ENCODE peak calls at places on chromosomes 4 and X, in four cellular contexts. P is lung, M is fibroblast of the aortic adventitia, W is A549. D is an unnamed sample.

GRCh38 chr4:26150948-26151347 is 169.9 kb upstream of the RBPJ start:
- DNase-seq in M (peak; percentile 60), P (no peak), W (no peak), D (no peak)

GRCh38 chr4:17103231-17103630 is 204.8 kb upstream of the LDB2 start:
- DNase-seq in W (no peak), M (peak; percentile 84), P (no peak), D (peak; percentile 62)

GRCh38 chr4:17535906-17536305 is 20.9 kb downstream of the CLRN2 start:
- DNase-seq in M (peak; percentile 10), W (no peak), P (no peak), D (no peak)

GRCh38 chr4:80062527-80062926 is 10.5 kb downstream of the ANTXR2 start:
- DNase-seq in M (no peak), W (no peak), P (no peak), D (no peak)

GRCh38 chr4:2938906-2939305 is 24.3 kb downstream of the NOP14 start:
- DNase-seq in P (peak; percentile 22), M (no peak), W (no peak), D (no peak)

GRCh38 chrX:63930140-63930539 is 145.1 kb upstream of the ARHGEF9 start:
- DNase-seq in W (no peak), P (no peak), M (no peak), D (no peak)

GRCh38 chrX:41895826-41896225 is 27.5 kb downstream of the CASK start:
- DNase-seq in M (no peak), W (no peak), P (no peak), D (no peak)

GRCh38 chr4:145902522-145902921 is 36.1 kb downstream of the ZNF827 start:
- DNase-seq in M (no peak), W (no peak), P (no peak), D (no peak)

GRCh38 chr4:54767376-54767775 is 109.6 kb downstream of the KIT start:
- DNase-seq in M (no peak), P (no peak), W (no peak), D (no peak)

GRCh38 chr4:24321637-24322036 is 262.7 kb downstream of the DHX15 start:
- DNase-seq in P (no peak), W (no peak), M (no peak), D (no peak)

GRCh38 chrX:129665916-129666644 is 11.3 kb upstream of the APLN start:
- DNase-seq in P (no peak), M (peak; percentile 86), W (peak; percentile 66), D (peak; percentile 23)

GRCh38 chrX:71285929-71286328 is 2.5 kb downstream of the NONO start:
- DNase-seq in W (no peak), M (no peak), P (no peak), D (no peak)

GRCh38 chr4:186932196-186932595 is 208.5 kb upstream of the FAT1 start:
- DNase-seq in W (no peak), M (no peak), P (no peak), D (no peak)

GRCh38 chr4:1011022-1011694 is at the start of gene FGFRL1:
- DNase-seq in M (peak; percentile 77), P (peak; percentile 93), W (peak; percentile 69), D (peak; percentile 31)

GRCh38 chr4:26748805-26749204 is 111.8 kb upstream of the STIM2 start:
- DNase-seq in P (no peak), M (no peak), W (no peak), D (no peak)

GRCh38 chrX:15500497-15500966 is at the start of gene BMX:
- DNase-seq in M (peak; percentile 19), W (no peak), P (no peak), D (no peak)

GRCh38 chr4:156686120-156686519 is 285.5 kb downstream of the PDGFC start:
- DNase-seq in M (peak; percentile 95), W (no peak), P (no peak), D (peak; percentile 99)

GRCh38 chrX:96611619-96612362 is 72.9 kb upstream of the DIAPH2 start:
- DNase-seq in W (no peak), M (peak; percentile 57), P (no peak), D (peak; percentile 13)

GRCh38 chrX:119753639-119754257 is 4.6 kb upstream of the SOWAHD start:
- DNase-seq in M (peak; percentile 47), W (no peak), P (no peak), D (no peak)

GRCh38 chr4:76485450-76485849 is 50.4 kb downstream of the SHROOM3 start:
- DNase-seq in W (no peak), P (no peak), M (no peak), D (no peak)

GRCh38 chr4:74004668-74005067 is 6.2 kb upstream of the CXCL5 start:
- DNase-seq in M (no peak), W (no peak), P (no peak), D (no peak)

GRCh38 chrX:53595266-53595810 is 91.2 kb downstream of the HUWE1 start:
- DNase-seq in W (no peak), M (no peak), P (no peak), D (no peak)

GRCh38 chr4:41611881-41612871 is 74.2 kb downstream of the LIMCH1 start:
- DNase-seq in M (peak; percentile 62), W (no peak), P (peak; percentile 37), D (no peak)

GRCh38 chrX:100609591-100609990 is 24.9 kb downstream of the TNMD start:
- DNase-seq in P (no peak), M (no peak), W (no peak), D (no peak)
- TF ChIP-seq CTCF in P (no peak), M (no peak), W (peak; percentile 7), D (peak; percentile 5)

GRCh38 chr4:128347175-128347868 is 59.7 kb upstream of the PGRMC2 start:
- DNase-seq in M (peak; percentile 79), P (no peak), W (no peak), D (no peak)
- H3K4me3 ChIP-seq in M (no peak overlapping the region), P (no peak overlapping the region), W (no peak overlapping the region), D (no peak overlapping the region)

GRCh38 chrX:3651272-3651671 is 62.2 kb downstream of the PRKX start:
- DNase-seq in M (peak; percentile 63), W (no peak), P (no peak), D (no peak)
- TF ChIP-seq CTCF in M (peak; percentile 46), W (peak; percentile 57), P (peak; percentile 29), D (peak; percentile 49)

GRCh38 chr4:61201562-61202099 is 1.5 kb downstream of the ADGRL3 start:
- DNase-seq in P (no peak), M (no peak), W (no peak), D (no peak)
- H3K4me3 ChIP-seq in P (peak overlapping the region; percentile 16), M (no peak overlapping the region), W (peak overlapping the region; percentile 44), D (peak overlapping the region; percentile 41)

DNA sequence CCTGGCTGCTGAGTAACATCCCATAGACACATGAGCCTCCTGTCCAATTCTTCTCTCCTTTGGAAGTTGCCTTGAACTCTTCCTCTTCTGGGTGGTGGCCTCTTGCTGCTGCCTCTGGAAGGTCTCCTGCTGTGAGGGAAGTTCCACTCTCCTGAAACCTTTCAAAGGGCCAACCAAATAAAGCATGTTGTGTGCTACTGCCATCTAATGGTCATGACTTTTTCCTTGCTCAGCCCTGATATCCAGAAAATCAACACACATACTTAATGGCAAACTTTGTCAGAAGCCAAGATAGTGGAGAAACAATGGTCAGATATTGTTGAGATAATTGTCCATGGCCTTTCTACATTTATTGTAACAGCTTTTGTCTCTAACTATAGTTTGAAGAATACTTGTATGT is 19.1 kb upstream of the ZXDA start:
- DNase-seq in W (no peak), M (peak; percentile 57), P (no peak), D (no peak)
- TF ChIP-seq CTCF in W (peak; percentile 22), M (peak; percentile 63), P (peak; percentile 19), D (peak; percentile 62)

DNA sequence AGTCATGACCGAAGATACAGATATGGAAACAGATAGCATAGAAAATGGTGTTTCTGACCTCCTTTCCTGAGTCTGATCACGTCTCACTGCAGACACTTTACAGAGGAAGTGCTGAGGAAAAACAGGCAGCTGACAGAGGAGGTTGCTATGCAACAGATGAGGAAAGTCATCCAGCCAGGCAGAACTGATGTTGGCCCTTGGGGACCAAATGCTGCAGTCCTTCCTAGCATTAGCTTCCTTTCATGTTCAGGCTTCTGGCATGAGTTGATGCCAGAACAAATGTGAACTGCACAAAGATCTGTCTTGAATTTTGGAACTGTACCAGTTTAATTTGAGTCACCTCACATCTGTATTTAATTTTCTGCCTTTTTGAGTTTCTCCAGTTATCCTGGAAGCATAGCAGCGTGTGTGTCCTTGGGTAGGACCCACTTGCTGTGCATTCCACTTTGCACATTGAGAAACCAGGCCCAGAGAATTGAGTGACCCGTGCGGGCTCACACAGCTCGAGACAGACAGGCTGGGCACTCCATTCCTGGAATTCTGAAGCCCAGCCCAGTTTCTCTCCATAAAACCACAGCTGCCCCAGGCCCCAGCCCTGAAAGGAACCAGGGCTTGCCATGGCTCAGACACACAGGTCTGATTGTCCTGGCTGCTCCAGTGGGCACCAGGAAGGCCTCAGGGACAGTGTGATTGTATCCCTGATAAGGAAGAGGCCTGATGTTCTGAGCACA is 1.4 kb upstream of the MAGED1 start:
- DNase-seq in M (peak; percentile 92), W (no peak), P (no peak), D (peak; percentile 81)
- H3K4me3 ChIP-seq in M (no peak overlapping the region), W (no peak overlapping the region), P (no peak overlapping the region), D (no peak overlapping the region)

GRCh38 chrX:11105080-11105479 is 6.1 kb upstream of the HCCS start:
- DNase-seq in P (no peak), W (peak; percentile 6), M (peak; percentile 65), D (no peak)
- TF ChIP-seq CTCF in P (no peak), W (no peak), M (no peak), D (no peak)

GRCh38 chr4:88761342-88761741 is 63.7 kb upstream of the NAP1L5 start:
- DNase-seq in W (no peak), M (no peak), P (no peak), D (no peak)

GRCh38 chr4:88758264-88758663 is 60.6 kb upstream of the NAP1L5 start:
- DNase-seq in W (no peak), P (no peak), M (no peak), D (no peak)

GRCh38 chr4:88763075-88763474 is 65.4 kb upstream of the NAP1L5 start:
- DNase-seq in P (no peak), W (no peak), M (no peak), D (no peak)

GRCh38 chr4:88759039-88759631 is 61.5 kb upstream of the NAP1L5 start:
- DNase-seq in P (no peak), M (peak; percentile 56), W (no peak), D (peak; percentile 18)

GRCh38 chr4:88761861-88762523 is 64.4 kb upstream of the NAP1L5 start:
- DNase-seq in M (no peak), W (no peak), P (no peak), D (no peak)
- H3K4me3 ChIP-seq in M (no peak overlapping the region), W (no peak overlapping the region), P (no peak overlapping the region), D (no peak overlapping the region)

D was measured in AG09309.